ENCODE peak calls at places on chromosome 13, in seven cellular contexts. L is mesothelial cell of epicardium; F is A549; P is CD8-positive, alpha-beta T cell; U is breast epithelium; J is endothelial cell; V is IMR-90. Q is an unnamed sample.

GRCh38 chr13:32309812-32310706 is 5.1 kb downstream of the ZAR1L start:
- DNase-seq in U (no peak), F (peak; percentile 5), L (no peak), V (peak; percentile 72), J (peak; percentile 11), P (peak; percentile 16), Q (no peak)

GRCh38 chr13:73698859-73699258 is 435.3 kb downstream of the KLF12 start:
- DNase-seq in F (no peak), L (no peak), J (no peak), V (peak; percentile 44), P (no peak), U (no peak), Q (no peak)

GRCh38 chr13:79709526-79709925 is 228.6 kb downstream of the NDFIP2 start:
- DNase-seq in J (no peak), F (no peak), U (no peak), L (no peak), V (peak; percentile 13), P (no peak), Q (no peak)

GRCh38 chr13:73168993-73169401 is 110.2 kb downstream of the KLF5 start:
- DNase-seq in U (peak; percentile 61), J (no peak), P (no peak), F (no peak), V (peak; percentile 53), L (no peak), Q (no peak)

GRCh38 chr13:28012383-28012782 is 23.9 kb upstream of the URAD start:
- DNase-seq in V (peak; percentile 59), L (no peak), P (no peak), F (no peak), J (no peak), U (no peak), Q (no peak)

GRCh38 chr13:30341815-30342570 is 34.6 kb upstream of the KATNAL1 start:
- DNase-seq in F (no peak), J (no peak), L (peak; percentile 31), V (peak; percentile 94), P (no peak), U (peak; percentile 93), Q (no peak)

GRCh38 chr13:99371956-99372355 is 64.8 kb upstream of the GPR183 start:
- DNase-seq in L (no peak), V (no peak), F (no peak), J (no peak), P (peak; percentile 72), U (no peak), Q (no peak)

GRCh38 chr13:67133476-67133875 is 96.7 kb downstream of the PCDH9 start:
- DNase-seq in U (no peak), F (no peak), L (no peak), J (no peak), V (peak; percentile 23), P (no peak), Q (no peak)

GRCh38 chr13:44270153-44270552 is 103.5 kb upstream of the SERP2 start:
- DNase-seq in P (no peak), F (no peak), L (no peak), U (no peak), V (no peak), J (no peak), Q (no peak)

GRCh38 chr13:105721056-105721455 is 814.4 kb downstream of the EFNB2 start:
- DNase-seq in U (no peak), P (no peak), L (no peak), F (no peak), J (no peak), V (no peak), Q (no peak)

GRCh38 chr13:85140192-85140591 is 659.0 kb downstream of the SLITRK6 start:
- DNase-seq in L (no peak), V (no peak), F (no peak), U (no peak), J (no peak), P (no peak), Q (no peak)

GRCh38 chr13:109904218-109904617 is 117.8 kb upstream of the IRS2 start:
- DNase-seq in P (no peak), L (no peak), U (no peak), F (no peak), J (no peak), V (no peak), Q (no peak)
- TF ChIP-seq CTCF in P (no peak), L (no peak), U (no peak), F (no peak), J (no peak), V (no peak), Q (no peak)

DNA sequence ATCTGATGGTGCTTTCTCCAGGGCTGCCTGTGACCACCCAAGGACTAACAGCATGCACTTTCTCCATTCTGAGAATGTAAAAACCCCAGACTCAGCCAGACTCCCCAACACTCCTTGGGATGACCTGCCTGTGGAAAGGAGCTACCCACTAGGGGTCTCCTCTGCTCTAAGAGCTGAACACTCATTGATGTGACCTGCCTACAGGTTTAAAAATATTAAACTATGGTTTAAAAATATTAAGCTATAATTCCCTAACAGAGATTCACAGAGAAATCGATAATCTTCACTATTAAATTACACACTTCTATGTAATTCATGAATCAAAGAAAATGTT is 696.2 kb upstream of the SLITRK5 start:
- DNase-seq in P (no peak), F (no peak), V (no peak), L (no peak), U (no peak), J (no peak), Q (no peak)
- TF ChIP-seq CTCF in P (no peak), F (no peak), V (peak; percentile 19), L (no peak), U (no peak), J (no peak), Q (peak; percentile 25)

GRCh38 chr13:100490692-100491091 is 97.9 kb downstream of the GGACT start:
- DNase-seq in L (no peak), F (no peak), P (no peak), U (no peak), V (no peak), J (no peak), Q (no peak)

GRCh38 chr13:100495455-100495854 is 93.1 kb downstream of the GGACT start:
- DNase-seq in L (no peak), V (no peak), P (no peak), U (no peak), J (no peak), F (no peak), Q (no peak)

GRCh38 chr13:100493418-100493817 is 95.2 kb downstream of the GGACT start:
- DNase-seq in J (no peak), F (no peak), P (no peak), U (no peak), L (no peak), V (no peak), Q (no peak)

DNA sequence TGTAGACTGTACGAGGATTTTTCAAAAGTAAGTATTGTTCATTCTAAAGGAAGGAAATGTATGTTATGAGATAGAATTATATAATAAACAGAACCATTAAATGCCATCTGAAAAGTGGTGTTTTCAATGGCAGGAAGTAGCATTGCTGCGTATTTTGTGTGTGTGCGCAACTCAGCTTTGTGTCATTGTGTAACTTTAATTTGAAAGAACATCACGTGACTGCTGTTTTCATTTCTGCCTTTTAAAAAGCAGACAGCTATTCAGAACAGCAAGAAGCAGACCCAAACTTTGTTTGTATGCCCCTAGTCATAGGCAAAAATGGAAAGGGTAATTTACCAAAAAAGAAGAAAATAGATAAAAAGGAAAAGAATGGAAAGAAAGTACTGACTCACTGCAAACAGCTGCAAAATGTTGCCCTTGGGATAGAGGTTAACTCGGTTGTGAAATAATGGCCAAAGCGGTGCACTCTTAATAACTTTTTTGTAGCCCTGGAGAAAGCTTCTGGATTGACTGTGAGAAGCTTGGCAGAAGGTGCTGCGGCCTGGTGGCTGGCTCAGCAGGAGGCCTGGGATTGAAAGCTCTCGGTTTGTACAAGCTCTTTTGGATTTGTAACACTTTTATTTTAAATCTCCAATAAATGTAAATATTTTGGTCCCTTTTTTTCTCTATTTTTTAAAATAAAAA is 97.3 kb downstream of the GGACT start:
- DNase-seq in U (no peak), V (peak; percentile 63), F (no peak), P (no peak), L (no peak), J (no peak), Q (no peak)
- TF ChIP-seq CTCF in U (no peak), V (no peak), F (no peak), P (no peak), L (no peak), J (no peak), Q (no peak)

DNA sequence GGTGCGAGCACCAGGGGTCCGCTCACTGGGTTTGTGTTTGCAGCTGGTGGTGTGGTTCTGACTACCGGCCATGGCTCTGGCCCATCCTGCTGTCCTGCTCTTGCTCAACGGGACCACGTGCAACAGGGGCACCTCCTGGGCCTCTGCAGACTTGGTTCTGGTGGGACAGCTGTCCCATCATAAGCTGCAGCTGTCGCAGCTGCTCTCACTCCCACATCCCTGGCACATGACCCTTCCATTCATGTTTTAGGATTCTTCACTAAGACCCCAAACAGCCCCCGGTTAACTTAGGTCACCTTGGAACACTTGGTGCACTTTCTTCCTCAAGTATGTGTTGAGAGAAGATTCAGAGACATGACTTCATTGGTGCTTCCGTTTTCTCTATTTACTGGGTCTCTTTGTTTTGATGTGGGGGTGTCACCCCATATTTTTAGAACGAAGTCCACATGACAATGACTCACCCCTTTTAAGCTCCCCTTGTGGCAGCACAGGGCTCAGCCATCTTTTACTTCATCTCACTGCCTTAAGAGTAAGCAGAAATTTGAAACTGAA is 68.4 kb upstream of the ARHGEF7 start:
- DNase-seq in F (no peak), J (no peak), U (no peak), L (no peak), V (peak; percentile 58), P (no peak), Q (no peak)
- TF ChIP-seq CTCF in F (no peak), J (no peak), U (no peak), L (no peak), V (peak; percentile 37), P (no peak), Q (no peak)

DNA sequence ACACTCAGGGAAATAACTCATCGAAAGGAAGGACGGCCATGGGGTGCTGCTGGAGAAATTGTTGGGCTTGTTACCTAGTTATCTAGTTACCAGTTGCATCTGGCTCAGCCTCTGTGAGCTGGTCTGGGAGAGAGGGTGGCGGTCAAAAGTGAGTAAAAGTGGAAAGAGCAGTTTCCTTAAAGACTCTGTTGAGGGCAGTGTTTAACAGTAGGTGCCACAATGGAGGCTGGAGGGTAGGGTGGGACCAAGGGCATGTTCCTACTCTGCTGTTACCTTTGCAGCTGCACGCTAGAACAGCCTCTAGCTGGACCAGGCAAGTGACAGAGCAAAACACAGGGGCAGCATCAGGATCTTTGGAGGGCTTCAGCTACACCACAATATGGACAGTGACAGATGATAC is 228.8 kb upstream of the STARD13 start:
- DNase-seq in P (no peak), L (no peak), U (no peak), V (no peak), F (no peak), J (no peak), Q (no peak)
- TF ChIP-seq CTCF in P (no peak), L (no peak), U (no peak), V (no peak), F (no peak), J (no peak), Q (no peak)

GRCh38 chr13:78608254-78608704 is 4.9 kb upstream of the POU4F1 start:
- DNase-seq in U (no peak), F (no peak), J (no peak), V (no peak), P (no peak), L (no peak), Q (no peak)
- TF ChIP-seq CTCF in U (no peak), F (no peak), J (no peak), V (no peak), P (no peak), L (no peak), Q (no peak)